ENCODE peak calls at places on chromosomes 11 and 22, in six cellular contexts. U is ACHN; H is activated naive CD4-positive, alpha-beta T cell; L is effector CD4-positive, alpha-beta T cell; K is tibial nerve; W is PC-3. F is an unnamed sample.

GRCh38 chr11:32838505-32839274 is 9.0 kb downstream of the PRRG4 start:
- DNase-seq in L (no peak), U (no peak), W (peak), H (no peak), K (no peak), F (no peak)

GRCh38 chr11:119741369-119742262 is 12.6 kb upstream of the NECTIN1 start:
- DNase-seq in H (peak), K (no peak), U (peak), L (peak), W (peak), F (peak)

GRCh38 chr11:27040302-27041115 is at the start of gene BBOX1:
- DNase-seq in H (no peak), L (no peak), U (no peak), K (no peak), W (no peak), F (no peak)

GRCh38 chr11:28089378-28089777 is 18.6 kb downstream of the KIF18A start:
- DNase-seq in W (peak), H (no peak), L (no peak), K (no peak), U (no peak), F (no peak)

GRCh38 chr11:67054851-67055523 is 1.7 kb upstream of the RHOD start:
- DNase-seq in U (no peak), L (no peak), W (peak), K (no peak), H (no peak), F (no peak)

GRCh38 chr11:84993386-84993785 is 633.8 kb downstream of the DLG2 start:
- DNase-seq in K (no peak), H (no peak), U (peak), W (peak), L (no peak), F (no peak)

GRCh38 chr11:279040-279965 is 1.1 kb downstream of the NLRP6 start:
- DNase-seq in W (no peak), L (no peak), U (no peak), H (no peak), K (no peak), F (no peak)

GRCh38 chr11:114738954-114739353 is 60.6 kb downstream of the NXPE2 start:
- DNase-seq in H (no peak), U (peak), L (no peak), K (peak), W (peak), F (peak)

GRCh38 chr11:11982975-11983374 is 25.5 kb downstream of the DKK3 start:
- DNase-seq in W (peak), L (no peak), H (no peak), U (no peak), K (no peak), F (no peak)

GRCh38 chr11:3802016-3802790 is 4.8 kb upstream of the NUP98 start:
- DNase-seq in L (no peak), K (no peak), U (peak), H (no peak), W (no peak), F (no peak)

GRCh38 chr11:64152841-64153691 is 12.8 kb downstream of the MACROD1 start:
- DNase-seq in L (peak), K (peak), U (peak), H (peak), W (peak), F (peak)

GRCh38 chr11:134662629-134663360 is 250.8 kb upstream of the B3GAT1 start:
- DNase-seq in H (no peak), W (no peak), K (no peak), L (no peak), U (no peak), F (no peak)

GRCh38 chr11:133941546-133941945 is 15.2 kb downstream of the IGSF9B start:
- DNase-seq in H (no peak), K (no peak), L (no peak), U (no peak), W (no peak), F (no peak)

GRCh38 chr22:23531966-23532735 is 47.9 kb downstream of the IGLL1 start:
- DNase-seq in H (no peak), U (no peak), W (no peak), L (no peak), K (no peak), F (no peak)

GRCh38 chr22:42313804-42314581 is 43.5 kb upstream of the TCF20 start:
- DNase-seq in U (peak), W (peak), L (peak), K (no peak), H (peak), F (peak)

GRCh38 chr11:86990079-86990478 is 34.9 kb upstream of the FZD4 start:
- DNase-seq in K (no peak), H (no peak), W (no peak), U (no peak), L (no peak), F (no peak)

GRCh38 chr11:57180141-57180561 is 1.6 kb upstream of the LRRC55 start:
- DNase-seq in W (no peak), L (no peak), K (no peak), U (no peak), H (no peak), F (no peak)

GRCh38 chr11:40388097-40388818 is 1071.2 kb downstream of the LRRC4C start:
- DNase-seq in L (no peak), K (no peak), U (peak), W (peak), H (no peak), F (no peak)

GRCh38 chr11:128613300-128613995 is 26.1 kb upstream of the ETS1 start:
- DNase-seq in H (no peak), L (no peak), U (no peak), K (no peak), W (no peak), F (no peak)

GRCh38 chr22:42880815-42881214 is 23.7 kb upstream of the ARFGAP3 start:
- DNase-seq in K (no peak), H (no peak), U (no peak), L (no peak), W (no peak), F (no peak)

GRCh38 chr11:110566577-110566976 is 136.8 kb downstream of the FDX1 start:
- DNase-seq in H (no peak), L (no peak), U (no peak), W (no peak), K (no peak), F (no peak)

GRCh38 chr11:21921151-21921550 is 271.7 kb upstream of the ANO5 start:
- DNase-seq in K (no peak), W (no peak), L (no peak), H (no peak), U (no peak), F (no peak)